ENCODE peak calls at places on chromosomes 13 and 19, in six cellular contexts. S, M, C, F, E and X are unnamed samples.

GRCh38 chr19:43460362-43461016 is 4.9 kb downstream of the LYPD3 start:
- DNase-seq in E (no peak), F (no peak), C (no peak), M (no peak), S (no peak), X (no peak)

GRCh38 chr19:33266971-33267484 is 35.3 kb downstream of the CEBPA start:
- DNase-seq in S (no peak), F (no peak), M (no peak), E (no peak), C (no peak), X (no peak)

GRCh38 chr19:4803736-4804695 is 12.5 kb downstream of the FEM1A start:
- DNase-seq in C (no peak), E (peak; percentile 91), F (no peak), S (no peak), M (peak; percentile 57), X (no peak)

GRCh38 chr13:99805361-99805760 is 166.2 kb downstream of the ZIC5 start:
- DNase-seq in S (no peak), F (no peak), M (no peak), E (no peak), C (no peak), X (no peak)

GRCh38 chr19:50332014-50332263 is 2.8 kb upstream of the KCNC3 start:
- DNase-seq in E (no peak), C (no peak), F (no peak), M (no peak), S (no peak), X (no peak)

GRCh38 chr19:56189785-56190184 is 7.8 kb downstream of the ZSCAN5B start:
- DNase-seq in C (no peak), F (no peak), M (no peak), E (no peak), S (no peak), X (no peak)

GRCh38 chr13:96952592-96952991 is 41.7 kb downstream of the OXGR1 start:
- DNase-seq in F (no peak), M (no peak), C (no peak), S (no peak), E (no peak), X (no peak)

GRCh38 chr13:109759609-109760008 is 26.8 kb downstream of the IRS2 start:
- DNase-seq in F (no peak), M (no peak), C (no peak), S (no peak), E (no peak), X (no peak)

GRCh38 chr13:25727250-25727649 is 324.6 kb downstream of the SHISA2 start:
- DNase-seq in S (no peak), C (no peak), F (no peak), E (no peak), M (no peak), X (no peak)

GRCh38 chr19:5547881-5548280 is 19.9 kb downstream of the TINCR start:
- DNase-seq in M (peak; percentile 35), E (no peak), S (no peak), F (no peak), C (peak; percentile 5), X (no peak)

GRCh38 chr13:46668302-46668720 is 115.3 kb downstream of the LRCH1 start:
- DNase-seq in F (no peak), M (peak; percentile 44), S (peak; percentile 64), E (no peak), C (peak; percentile 66), X (peak; percentile 78)

GRCh38 chr13:43129021-43129420 is 105.6 kb downstream of the DNAJC15 start:
- DNase-seq in E (no peak), S (no peak), F (no peak), C (no peak), M (no peak), X (no peak)

GRCh38 chr13:30520571-30520970 is 54.8 kb upstream of the HMGB1 start:
- DNase-seq in C (peak; percentile 26), F (no peak), M (no peak), E (no peak), S (no peak), X (peak; percentile 23)

GRCh38 chr13:20197361-20197834 is 4.7 kb upstream of the GJB2 start:
- DNase-seq in F (no peak), S (no peak), E (no peak), M (peak; percentile 75), C (no peak), X (no peak)

GRCh38 chr19:10915511-10916091 is 12.8 kb downstream of the YIPF2 start:
- DNase-seq in M (no peak), E (no peak), C (peak; percentile 23), S (peak; percentile 32), F (no peak), X (peak; percentile 71)

GRCh38 chr13:26921918-26922317 is 161.3 kb upstream of the GPR12 start:
- DNase-seq in S (no peak), E (no peak), F (no peak), C (no peak), M (no peak), X (no peak)

GRCh38 chr13:48398450-48399095 is 14.3 kb downstream of the LPAR6 start:
- DNase-seq in S (no peak), C (no peak), F (no peak), M (no peak), E (no peak), X (no peak)

GRCh38 chr19:32969549-32969948 is 2.2 kb downstream of the CEP89 start:
- DNase-seq in S (no peak), C (no peak), E (no peak), F (no peak), M (no peak), X (no peak)

GRCh38 chr13:27583645-27584044 is 36.7 kb downstream of the LNX2 start:
- DNase-seq in C (no peak), E (no peak), M (no peak), F (no peak), S (no peak), X (peak; percentile 25)

GRCh38 chr19:44927746-44928145 is 13.3 kb downstream of the APOC1 start:
- DNase-seq in C (no peak), F (no peak), M (no peak), S (no peak), E (no peak), X (no peak)

GRCh38 chr19:17210296-17210695 is 4.9 kb upstream of the USE1 start:
- DNase-seq in F (no peak), M (no peak), C (no peak), E (no peak), S (no peak), X (no peak)

GRCh38 chr19:2255982-2256685 is at the start of gene JSRP1:
- DNase-seq in E (no peak), M (no peak), S (no peak), C (no peak), F (no peak), X (no peak)

GRCh38 chr19:44722131-44723121 is 23.5 kb downstream of the CEACAM16 start:
- DNase-seq in E (no peak), S (no peak), C (no peak), M (no peak), F (no peak), X (no peak)

GRCh38 chr19:10013834-10014618 is 743 bp downstream of the RDH8 start:
- DNase-seq in M (no peak), F (no peak), E (no peak), C (no peak), S (no peak), X (no peak)

GRCh38 chr19:8324186-8325050 is 3.1 kb downstream of the RPS28 start:
- DNase-seq in M (no peak), C (no peak), S (no peak), E (no peak), F (no peak), X (no peak)

GRCh38 chr19:19594371-19594770 is 24.1 kb downstream of the PBX4 start:
- DNase-seq in S (no peak), F (no peak), C (no peak), E (no peak), M (peak; percentile 49), X (no peak)

GRCh38 chr13:110017379-110017778 is 231.0 kb upstream of the IRS2 start:
- DNase-seq in F (no peak), C (peak; percentile 71), S (peak; percentile 57), M (no peak), E (no peak), X (peak; percentile 65)

GRCh38 chr19:35712910-35713845 is 4.6 kb upstream of the KMT2B start:
- DNase-seq in E (no peak), M (peak; percentile 91), F (no peak), S (no peak), C (no peak), X (no peak)

GRCh38 chr13:40377783-40378182 is 288.7 kb downstream of the FOXO1 start:
- DNase-seq in M (peak; percentile 35), S (no peak), F (no peak), C (no peak), E (no peak), X (no peak)

GRCh38 chr19:33569822-33570221 is 48.2 kb upstream of the PEPD start:
- DNase-seq in M (no peak), E (no peak), S (no peak), C (no peak), F (no peak), X (no peak)

GRCh38 chr13:110273254-110273653 is 33.7 kb downstream of the COL4A1 start:
- DNase-seq in C (no peak), E (no peak), M (no peak), S (no peak), F (no peak), X (no peak)

GRCh38 chr13:49678172-49678914 is 12.9 kb downstream of the EBPL start:
- DNase-seq in S (no peak), M (no peak), F (no peak), E (no peak), C (no peak), X (no peak)

GRCh38 chr13:96996097-96996496 is 1.8 kb upstream of the OXGR1 start:
- DNase-seq in F (no peak), E (no peak), C (no peak), M (no peak), S (no peak), X (no peak)

GRCh38 chr19:54391589-54392061 is 23.6 kb upstream of the TTYH1 start:
- DNase-seq in F (no peak), S (no peak), C (no peak), M (no peak), E (no peak), X (no peak)

GRCh38 chr13:93559718-93560117 is 333.1 kb downstream of the GPC6 start:
- DNase-seq in F (no peak), S (no peak), C (no peak), M (no peak), E (no peak), X (no peak)

GRCh38 chr13:74064805-74065204 is 69.4 kb downstream of the KLF12 start:
- DNase-seq in M (no peak), S (no peak), F (no peak), E (no peak), C (no peak), X (no peak)

GRCh38 chr13:98175823-98176222 is 1.2 kb downstream of the RNF113B start:
- DNase-seq in M (no peak), C (no peak), E (no peak), F (no peak), S (no peak), X (no peak)

GRCh38 chr19:4388171-4389063 is 11.9 kb downstream of the SH3GL1 start:
- DNase-seq in S (no peak), F (no peak), E (no peak), C (no peak), M (no peak), X (no peak)

GRCh38 chr19:16442386-16443276 is 29.1 kb downstream of the EPS15L1 start:
- DNase-seq in C (no peak), F (no peak), S (no peak), E (no peak), M (no peak), X (no peak)